ENCODE peak calls at places on chromosomes 7 and 10, in six cellular contexts. N is sigmoid colon, Z is astrocyte of the spinal cord, S is dorsolateral prefrontal cortex, F is vagina, I is ascending aorta. J is an unnamed sample.

GRCh38 chr10:48551796-48552591 is 52.9 kb downstream of the ARHGAP22 start:
- DNase-seq in F (peak), S (no peak), N (no peak), Z (peak), I (peak), J (peak)

GRCh38 chr7:63925626-63926460 is 72.8 kb upstream of the ZNF722 start:
- DNase-seq in I (peak), S (peak), Z (no peak), F (no peak), N (peak), J (peak)

GRCh38 chr7:137146552-137146961 is 197.0 kb downstream of the PTN start:
- DNase-seq in Z (peak), I (no peak), S (no peak), N (no peak), F (no peak), J (peak)

GRCh38 chr7:29457565-29457971 is 106.1 kb upstream of the PRR15 start:
- DNase-seq in N (no peak), F (no peak), I (no peak), Z (peak), S (no peak), J (no peak)

GRCh38 chr7:108415821-108416536 is 40.3 kb downstream of the NRCAM start:
- DNase-seq in S (no peak), F (no peak), Z (peak), N (no peak), I (no peak), J (peak)

GRCh38 chr10:102735065-102735562 is 8.6 kb upstream of the WBP1L start:
- DNase-seq in Z (no peak), F (no peak), S (no peak), N (peak), I (no peak), J (no peak)

GRCh38 chr10:63375006-63375405 is 90.8 kb downstream of the JMJD1C start:
- DNase-seq in F (no peak), Z (no peak), S (no peak), I (no peak), N (no peak), J (peak)

GRCh38 chr10:12905067-12905466 is 96.4 kb downstream of the CCDC3 start:
- DNase-seq in F (no peak), I (no peak), N (no peak), Z (no peak), S (no peak), J (no peak)

GRCh38 chr7:92133133-92133736 is 1.0 kb downstream of the CYP51A1 start:
- DNase-seq in I (no peak), Z (no peak), N (no peak), S (no peak), F (no peak), J (peak)

GRCh38 chr7:159039716-159040115 is 105.0 kb downstream of the VIPR2 start:
- DNase-seq in N (peak), S (no peak), Z (no peak), F (no peak), I (no peak), J (no peak)

GRCh38 chr7:134255814-134256213 is 60.9 kb downstream of the SLC35B4 start:
- DNase-seq in I (no peak), F (no peak), Z (no peak), S (no peak), N (no peak), J (no peak)

GRCh38 chr10:114691442-114691941 is 33.4 kb upstream of the ABLIM1 start:
- DNase-seq in N (no peak), F (no peak), Z (peak), S (no peak), I (no peak), J (peak)

GRCh38 chr7:112452102-112452888 is 2.0 kb downstream of the IFRD1 start:
- DNase-seq in Z (peak), S (no peak), F (no peak), N (peak), I (peak), J (peak)

GRCh38 chr7:1742555-1743303 is 72.7 kb downstream of the ELFN1 start:
- DNase-seq in S (no peak), Z (peak), N (no peak), F (no peak), I (no peak), J (no peak)

GRCh38 chr10:15209827-15210509 is 41.5 kb upstream of the NMT2 start:
- DNase-seq in I (peak), Z (peak), N (peak), S (peak), F (no peak), J (peak)

GRCh38 chr7:32039000-32039756 is 31.0 kb downstream of the PDE1C start:
- DNase-seq in S (no peak), F (no peak), Z (no peak), N (no peak), I (no peak), J (no peak)

GRCh38 chr7:116843373-116843772 is 19.0 kb upstream of the CAPZA2 start:
- DNase-seq in Z (no peak), I (no peak), N (no peak), S (no peak), F (no peak), J (no peak)

GRCh38 chr7:120842131-120842621 is 15.8 kb downstream of the TSPAN12 start:
- DNase-seq in S (no peak), F (no peak), I (no peak), Z (no peak), N (no peak), J (no peak)

GRCh38 chr7:86953219-86953618 is 106.2 kb downstream of the ELAPOR2 start:
- DNase-seq in N (no peak), Z (no peak), I (no peak), F (no peak), S (no peak), J (no peak)

GRCh38 chr10:88980836-88981235 is 9.8 kb upstream of the FAS start:
- DNase-seq in I (no peak), S (no peak), Z (peak), F (no peak), N (no peak), J (no peak)

GRCh38 chr7:70694357-70694908 is 437.5 kb upstream of the GALNT17 start:
- DNase-seq in Z (peak), I (no peak), S (no peak), N (no peak), F (no peak), J (peak)

GRCh38 chr10:32105782-32106382 is 49.7 kb upstream of the KIF5B start:
- DNase-seq in S (no peak), Z (no peak), F (no peak), N (no peak), I (no peak), J (no peak)

GRCh38 chr7:15967551-15967950 is 281.1 kb upstream of the MEOX2 start:
- DNase-seq in F (no peak), S (no peak), I (no peak), N (no peak), Z (no peak), J (no peak)

GRCh38 chr10:24384954-24385353 is 176.0 kb downstream of the KIAA1217 start:
- DNase-seq in Z (peak), S (no peak), I (no peak), F (no peak), N (no peak), J (no peak)

GRCh38 chr7:134315679-134316538 is 821 bp downstream of the SLC35B4 start:
- DNase-seq in Z (peak), I (no peak), S (no peak), F (no peak), N (no peak), J (peak)

GRCh38 chr10:484925-485661 is 204.4 kb downstream of the DIP2C start:
- DNase-seq in N (no peak), F (no peak), Z (peak), I (peak), S (no peak), J (peak)

DNA sequence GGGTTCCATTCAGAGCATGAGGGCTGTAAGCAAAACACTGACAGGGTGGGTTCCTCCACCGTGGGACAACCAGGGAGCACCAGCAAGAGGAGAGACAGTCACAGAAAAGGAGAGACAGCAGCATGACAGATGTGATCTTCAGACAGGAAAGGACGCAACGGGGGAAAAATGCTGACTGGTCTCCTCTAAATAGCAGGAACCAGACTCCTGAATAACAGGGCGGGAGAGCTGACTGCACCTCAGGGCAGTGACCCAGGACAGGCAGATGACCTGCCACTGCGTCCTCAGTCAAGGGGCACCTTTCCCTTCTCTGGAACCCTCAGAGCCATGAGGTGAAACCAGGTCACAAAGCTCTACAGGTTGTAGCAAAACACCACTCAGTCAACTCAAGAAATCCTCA is 37.0 kb downstream of the CDCA7L start:
- DNase-seq in F (no peak), I (no peak), Z (no peak), N (no peak), S (no peak), J (no peak)
- H3K4me3 ChIP-seq in F (no peak), I (no peak), Z (no peak), N (no peak), S (no peak), J (no peak)

GRCh38 chr10:131979821-131980270 is 1.9 kb downstream of the BNIP3 start:
- DNase-seq in F (no peak), Z (peak), N (peak), S (no peak), I (no peak), J (no peak)
- H3K4me3 ChIP-seq in F (peak), Z (peak), N (peak), S (peak), I (peak), J (peak)

DNA sequence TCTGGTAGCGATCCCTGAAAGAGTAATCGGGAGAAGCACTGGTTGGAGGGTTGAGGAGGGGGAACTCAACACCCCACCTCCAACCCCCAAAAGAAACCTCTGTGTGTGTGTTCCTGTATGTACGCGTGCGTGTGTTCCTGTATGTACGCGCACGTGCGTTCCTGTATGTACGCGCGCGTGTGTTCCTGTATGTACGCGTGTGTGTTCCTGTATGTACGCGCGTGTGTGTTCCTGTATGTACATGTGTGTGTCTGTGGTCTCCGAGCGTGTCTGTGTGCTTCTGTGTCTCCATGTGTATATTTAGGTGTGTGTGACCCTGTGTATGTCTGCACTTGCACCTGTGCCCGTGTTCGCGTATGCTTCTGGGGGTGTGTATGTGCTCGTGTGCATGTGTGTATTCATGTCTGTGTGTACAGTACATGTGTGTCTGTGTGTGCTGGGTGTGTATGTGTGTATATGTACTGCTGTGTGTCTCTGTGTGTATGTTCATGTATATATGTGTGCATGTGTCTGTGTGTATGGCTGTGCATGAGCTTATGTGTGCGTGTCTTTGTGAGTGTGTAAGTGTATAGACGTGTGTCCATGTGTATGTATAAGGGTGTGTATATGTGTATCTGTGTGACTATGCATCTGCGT is 42.9 kb upstream of the KLF6 start:
- DNase-seq in F (no peak), Z (no peak), I (no peak), S (no peak), N (no peak), J (no peak)
- H3K4me3 ChIP-seq in F (peak), Z (no peak), I (no peak), S (no peak), N (no peak), J (no peak)

DNA sequence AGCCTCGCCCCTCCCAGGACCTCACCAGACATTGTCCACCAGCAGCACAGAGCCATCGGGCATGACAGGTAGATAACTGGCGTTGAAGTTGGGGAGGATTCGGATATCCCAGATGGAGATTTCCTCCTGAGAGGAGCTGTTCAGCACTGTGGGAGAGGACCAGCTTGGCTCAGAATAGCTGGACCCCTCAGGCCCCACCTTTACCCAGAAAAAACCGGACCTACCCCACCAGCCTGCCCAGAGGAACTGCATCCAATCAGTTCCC is 1.5 kb downstream of the TRAPPC14 start:
- DNase-seq in N (no peak), Z (no peak), S (no peak), I (no peak), F (no peak), J (no peak)
- H3K4me3 ChIP-seq in N (no peak), Z (peak), S (peak), I (no peak), F (no peak), J (peak)